ENCODE peak calls at places on chromosomes 13 and 19, in four cellular contexts. Q is HCT116, Z is HepG2, D is GM12878. M is an unnamed sample. For H3K4me1, the result is how much of the 10 kb centered on the place peaks cover.

GRCh38 chr13:24225930-24226329 is 65.4 kb downstream of the SPATA13 start:
- DNase-seq in Q (no peak), Z (no peak), D (no peak), M (no peak)

GRCh38 chr13:114070098-114070799 is 62.2 kb downstream of the RASA3 start:
- DNase-seq in Q (no peak), Z (no peak), D (no peak), M (no peak)

GRCh38 chr13:48595330-48596127 is 58.2 kb upstream of the CYSLTR2 start:
- DNase-seq in Q (peak), Z (peak), D (no peak), M (no peak)

GRCh38 chr13:25085125-25085742 is 10.7 kb upstream of the PABPC3 start:
- DNase-seq in Q (peak), Z (peak), D (no peak), M (peak)

GRCh38 chr13:25455146-25455545 is 83.4 kb downstream of the ATP8A2 start:
- DNase-seq in Q (no peak), Z (no peak), D (no peak), M (no peak)

GRCh38 chr13:114203536-114203935 is 24.5 kb downstream of the CFAP97D2 start:
- DNase-seq in Q (no peak), Z (no peak), D (no peak), M (no peak)

GRCh38 chr13:57633141-57633949 is 1.8 kb downstream of the PCDH17 start:
- DNase-seq in Q (no peak), Z (no peak), D (no peak), M (no peak)

GRCh38 chr13:77516342-77516789 is 19.1 kb upstream of the SCEL start:
- DNase-seq in Q (no peak), Z (no peak), D (no peak), M (no peak)

GRCh38 chr19:52007436-52007804 is 591 bp downstream of the ZNF615 start:
- DNase-seq in Q (no peak), Z (no peak), D (no peak), M (no peak)

GRCh38 chr19:12802267-12803106 is 618 bp downstream of the THSD8 start:
- DNase-seq in Q (no peak), Z (no peak), D (no peak), M (no peak)

GRCh38 chr13:96821381-96821780 is 172.9 kb downstream of the OXGR1 start:
- DNase-seq in Q (no peak), Z (no peak), D (no peak), M (no peak)

GRCh38 chr19:5340637-5341447 is at the start of gene PTPRS:
- DNase-seq in Q (peak), Z (peak), D (no peak), M (peak)

GRCh38 chr13:110208116-110208515 is 98.8 kb downstream of the COL4A1 start:
- DNase-seq in Q (no peak), Z (no peak), D (no peak), M (no peak)

GRCh38 chr13:53276265-53276664 is 247.7 kb downstream of the OLFM4 start:
- DNase-seq in Q (no peak), Z (no peak), D (no peak), M (peak)

GRCh38 chr13:100537486-100537885 is 51.1 kb downstream of the GGACT start:
- DNase-seq in Q (no peak), Z (no peak), D (no peak), M (no peak)

GRCh38 chr13:34114581-34114980 is 296.6 kb downstream of the RFC3 start:
- DNase-seq in Q (no peak), Z (no peak), D (no peak), M (no peak)

GRCh38 chr13:114129649-114130062 is 2.8 kb downstream of the RASA3 start:
- DNase-seq in Q (no peak), Z (no peak), D (no peak), M (no peak)

GRCh38 chr19:8506402-8506957 is 4.0 kb upstream of the PRAM1 start:
- DNase-seq in Q (no peak), Z (no peak), D (no peak), M (no peak)

GRCh38 chr19:52535831-52536800 is 8.6 kb downstream of the ZNF808 start:
- DNase-seq in Q (no peak), Z (no peak), D (peak), M (peak)

GRCh38 chr13:43522788-43523187 is 264.0 kb downstream of the ENOX1 start:
- DNase-seq in Q (no peak), Z (no peak), D (no peak), M (no peak)

GRCh38 chr13:31756346-31756745 is 17.0 kb downstream of the RXFP2 start:
- DNase-seq in Q (no peak), Z (no peak), D (no peak), M (no peak)

GRCh38 chr19:2790557-2791271 is 5.4 kb downstream of the THOP1 start:
- DNase-seq in Q (no peak), Z (peak), D (no peak), M (no peak)

GRCh38 chr19:46788101-46788967 is at the start of gene SLC1A5:
- DNase-seq in Q (peak), Z (peak), D (peak), M (peak)

GRCh38 chr19:45636275-45636674 is 2.9 kb downstream of the EML2 start:
- DNase-seq in Q (no peak), Z (no peak), D (no peak), M (no peak)

GRCh38 chr13:62702502-62702901 is 1286.9 kb upstream of the PCDH20 start:
- DNase-seq in Q (no peak), Z (no peak), D (no peak), M (no peak)

GRCh38 chr13:73656863-73657262 is 477.3 kb downstream of the KLF12 start:
- DNase-seq in Q (no peak), Z (no peak), D (no peak), M (no peak)

GRCh38 chr13:76286178-76286577 is 600.0 kb downstream of the KCTD12 start:
- DNase-seq in Q (no peak), Z (no peak), D (no peak), M (no peak)

GRCh38 chr13:94188173-94188869 is 291.2 kb downstream of the DCT start:
- DNase-seq in Q (no peak), Z (no peak), D (no peak), M (peak)

GRCh38 chr19:40771101-40771539 is 4.2 kb upstream of the MIA start:
- DNase-seq in Q (no peak), Z (peak), D (no peak), M (no peak)

GRCh38 chr19:41019346-41019745 is 28.3 kb downstream of the CYP2B6 start:
- DNase-seq in Q (no peak), Z (no peak), D (no peak), M (no peak)

GRCh38 chr13:49933511-49933910 is 2.6 kb downstream of the SPRYD7 start:
- DNase-seq in Q (no peak), Z (no peak), D (no peak), M (no peak)

GRCh38 chr19:53037101-53038097 is 7.1 kb upstream of the ERVV-2 start:
- DNase-seq in Q (no peak), Z (no peak), D (no peak), M (peak)

DNA sequence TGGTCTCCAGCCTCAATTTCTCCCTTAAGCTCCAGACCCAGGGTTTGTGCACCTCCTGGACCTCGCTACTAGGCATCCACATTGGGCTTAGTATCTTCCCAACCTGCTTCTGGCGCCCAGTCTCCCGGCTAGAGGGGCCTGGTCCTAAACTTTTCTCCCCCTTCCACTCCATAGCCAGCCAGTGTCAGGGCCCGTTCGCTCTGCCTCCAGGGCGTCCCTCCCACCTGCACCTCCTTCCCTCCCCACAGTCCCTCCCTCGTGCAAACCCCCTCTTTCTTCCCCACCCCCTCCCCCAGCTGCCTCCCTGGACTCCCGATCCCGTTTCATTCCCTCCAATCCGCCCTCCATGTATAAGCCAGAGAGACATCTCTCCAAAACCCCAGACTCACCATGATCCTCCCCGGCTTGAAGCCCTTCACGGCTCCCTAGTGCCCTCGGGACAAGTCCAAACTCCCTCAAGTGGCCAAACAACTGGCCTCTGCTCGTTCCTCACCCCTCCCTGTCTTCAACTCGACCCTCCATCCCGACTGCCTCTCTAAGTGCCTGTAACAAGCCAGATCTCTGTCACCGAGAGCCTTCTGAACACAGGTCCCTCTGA is 1.0 kb upstream of the SAMD4B start:
- DNase-seq in Q (no peak), Z (no peak), D (no peak), M (peak)
- TF ChIP-seq ZNF274 in Q (no peak), Z (no peak), D (no peak), M (no peak)

DNA sequence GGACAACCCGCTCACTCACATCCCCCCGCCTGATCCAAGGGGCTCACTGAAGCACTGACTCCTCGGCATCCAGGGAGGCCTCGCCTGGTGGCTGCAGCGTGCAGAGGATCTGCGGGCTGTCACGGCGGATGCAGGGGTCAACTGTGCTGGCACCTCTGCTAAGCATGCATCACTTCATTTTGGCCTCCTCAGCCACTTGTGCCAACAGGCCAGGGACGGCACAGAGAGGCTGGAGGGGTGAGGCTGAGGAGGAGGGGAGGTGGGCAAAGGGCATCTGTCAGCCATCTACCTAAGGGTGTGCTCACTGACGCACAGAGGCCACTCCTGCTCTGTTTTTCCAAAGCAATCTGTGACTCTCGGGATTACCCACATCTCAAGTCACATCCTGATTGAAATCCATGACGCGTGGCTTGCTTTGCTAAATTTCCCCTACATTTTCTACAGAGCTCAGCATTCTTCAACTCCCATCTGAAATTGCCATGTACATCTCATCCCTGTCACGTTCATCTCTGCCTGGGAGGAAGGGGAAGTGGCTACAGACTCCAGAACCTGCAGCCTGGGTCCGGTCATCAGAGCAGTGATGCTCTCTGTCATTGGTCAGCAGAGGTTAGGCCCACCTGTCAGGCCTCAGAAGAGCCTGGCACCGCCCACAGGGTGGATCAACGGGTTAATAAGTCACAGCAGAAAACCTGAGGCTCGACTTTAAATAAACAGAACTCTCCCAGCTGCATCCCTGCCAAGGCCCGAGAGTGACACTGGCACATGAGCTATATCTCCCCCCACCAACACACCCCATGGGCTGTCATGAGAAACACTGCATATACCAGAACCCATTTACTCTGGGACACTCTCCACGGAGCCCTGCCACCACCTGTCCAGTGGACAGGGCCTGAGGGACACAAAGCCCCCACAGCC is 17.6 kb downstream of the ELL start:
- DNase-seq in Q (no peak), Z (peak), D (no peak), M (no peak)
- H3K4me1 ChIP-seq in Q (under half), Z (half or more), D (under half), M (under half)

DNA sequence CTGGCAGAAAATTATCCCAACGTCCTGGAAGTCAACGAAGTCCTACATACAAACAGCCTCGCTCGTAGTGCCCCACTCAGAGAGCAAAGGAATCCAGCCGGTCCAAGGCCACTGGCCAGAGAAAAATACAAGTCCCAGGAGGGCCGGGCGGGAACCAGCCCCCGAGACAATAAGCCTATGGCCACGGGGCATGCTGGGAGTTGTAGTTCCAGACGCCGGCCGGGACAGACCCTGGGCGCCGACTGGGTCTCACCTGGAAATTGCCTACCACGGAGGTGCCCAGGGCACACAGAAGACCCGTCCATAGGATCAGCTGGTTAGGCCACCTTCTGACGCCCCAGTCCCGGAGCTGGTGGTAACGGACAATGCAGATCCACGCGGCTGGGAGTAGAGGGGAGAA is 5.4 kb downstream of the TMEM150B start:
- DNase-seq in Q (no peak), Z (no peak), D (no peak), M (no peak)
- H3K4me3 ChIP-seq in Q (no peak), Z (no peak), D (no peak), M (no peak)

DNA sequence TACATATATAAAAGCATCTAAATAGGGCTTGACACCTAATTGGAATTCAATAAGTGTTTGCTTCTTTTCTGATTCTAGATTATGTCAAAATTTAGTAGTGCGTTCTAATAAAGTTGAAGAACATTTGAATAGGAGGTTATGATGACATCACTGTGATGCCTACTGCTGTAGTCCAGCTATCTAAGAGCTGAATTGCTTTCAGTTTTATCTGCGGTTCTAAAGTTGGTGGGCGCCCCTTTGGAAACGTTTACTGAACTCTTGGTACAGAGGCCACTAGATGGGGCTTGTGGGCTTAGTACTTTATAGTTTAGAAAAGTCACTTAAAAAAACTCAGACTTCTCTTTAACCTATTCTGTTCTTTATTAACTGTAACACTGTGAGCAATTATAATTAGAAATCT is 776.9 kb downstream of the GPC5 start:
- DNase-seq in Q (no peak), Z (peak), D (no peak), M (peak)
- TF ChIP-seq ZNF274 in Q (no peak), Z (no peak), D (no peak), M (no peak)